ENCODE peak calls at places on chromosome 14, in eight cellular contexts. G is lower leg skin; I is EH; L is stimulated activated CD4-positive, alpha-beta T cell treated with anti-CD3 and anti-CD28 coated beads, TNF-alpha, amount 100 ng/mL, for 24 hours; B is GDM1; C is IMR-90; K is upper lobe of right lung; N is neural progenitor cell. Z is an unnamed sample.

GRCh38 chr14:91230363-91231035 is 14.0 kb downstream of the GPR68 start:
- DNase-seq in G (no peak), I (peak), L (no peak), B (no peak), C (peak), K (no peak), N (no peak), Z (no peak)

GRCh38 chr14:101547107-101547738 is 14.1 kb upstream of the DIO3 start:
- DNase-seq in G (no peak), I (no peak), L (no peak), B (no peak), C (no peak), K (no peak), N (no peak), Z (no peak)

GRCh38 chr14:65258391-65258790 is 154.1 kb upstream of the FUT8 start:
- DNase-seq in G (no peak), I (peak), L (no peak), B (no peak), C (peak), K (no peak), N (no peak), Z (no peak)

GRCh38 chr14:93163570-93163969 is 21.1 kb downstream of the MOAP1 start:
- DNase-seq in G (no peak), I (no peak), L (no peak), B (no peak), C (no peak), K (no peak), N (no peak), Z (no peak)

GRCh38 chr14:24141030-24141880 is at the start of gene EMC9:
- DNase-seq in G (peak), I (peak), L (peak), B (peak), C (peak), K (peak), N (peak), Z (peak)

GRCh38 chr14:69191340-69192111 is at the start of gene EXD2:
- DNase-seq in G (peak), I (peak), L (peak), B (no peak), C (peak), K (peak), N (peak), Z (peak)

GRCh38 chr14:64639340-64639821 is 64.8 kb upstream of the PLEKHG3 start:
- DNase-seq in G (no peak), I (peak), L (no peak), B (no peak), C (peak), K (no peak), N (peak), Z (no peak)

GRCh38 chr14:35050652-35051051 is 4.6 kb downstream of the FAM177A1 start:
- DNase-seq in G (no peak), I (peak), L (no peak), B (peak), C (peak), K (no peak), N (no peak), Z (no peak)

GRCh38 chr14:82757775-82758174 is 1224.1 kb upstream of the SEL1L start:
- DNase-seq in G (no peak), I (no peak), L (no peak), B (no peak), C (no peak), K (no peak), N (no peak), Z (no peak)

GRCh38 chr14:78848234-78848820 is 678.2 kb downstream of the NRXN3 start:
- DNase-seq in G (no peak), I (peak), L (no peak), B (no peak), C (peak), K (no peak), N (peak), Z (no peak)

GRCh38 chr14:96272777-96273471 is 16.9 kb downstream of the BDKRB1 start:
- DNase-seq in G (no peak), I (peak), L (no peak), B (no peak), C (peak), K (no peak), N (no peak), Z (no peak)

GRCh38 chr14:72616811-72617210 is 277.1 kb downstream of the DPF3 start:
- DNase-seq in G (no peak), I (no peak), L (no peak), B (no peak), C (no peak), K (no peak), N (no peak), Z (no peak)

GRCh38 chr14:21072102-21072501 is 2.0 kb downstream of the ARHGEF40 start:
- DNase-seq in G (peak), I (peak), L (no peak), B (peak), C (peak), K (no peak), N (no peak), Z (no peak)

GRCh38 chr14:100234511-100234910 is 4.4 kb upstream of the YY1 start:
- DNase-seq in G (no peak), I (no peak), L (no peak), B (no peak), C (no peak), K (no peak), N (no peak), Z (no peak)

GRCh38 chr14:54818201-54819133 is 84.2 kb downstream of the GCH1 start:
- DNase-seq in G (no peak), I (peak), L (no peak), B (no peak), C (peak), K (no peak), N (peak), Z (no peak)

GRCh38 chr14:72736791-72737559 is 156.9 kb downstream of the DPF3 start:
- DNase-seq in G (no peak), I (peak), L (no peak), B (no peak), C (no peak), K (no peak), N (no peak), Z (no peak)

GRCh38 chr14:101601603-101602465 is 40.5 kb downstream of the DIO3 start:
- DNase-seq in G (peak), I (no peak), L (no peak), B (no peak), C (no peak), K (peak), N (no peak), Z (no peak)

GRCh38 chr14:71918955-71919354 is 13.3 kb upstream of the RGS6 start:
- DNase-seq in G (no peak), I (peak), L (no peak), B (no peak), C (no peak), K (no peak), N (peak), Z (no peak)

GRCh38 chr14:42806909-42807315 is 1200.2 kb downstream of the LRFN5 start:
- DNase-seq in G (no peak), I (no peak), L (no peak), B (no peak), C (peak), K (no peak), N (no peak), Z (no peak)

GRCh38 chr14:58787601-58788000 is 149.8 kb downstream of the DACT1 start:
- DNase-seq in G (no peak), I (no peak), L (no peak), B (no peak), C (no peak), K (no peak), N (no peak), Z (no peak)

GRCh38 chr14:70188608-70189540 is at the start of gene SLC8A3:
- DNase-seq in G (no peak), I (peak), L (no peak), B (no peak), C (peak), K (peak), N (peak), Z (peak)

GRCh38 chr14:33767721-33768457 is 183.0 kb downstream of the EGLN3 start:
- DNase-seq in G (no peak), I (peak), L (no peak), B (no peak), C (no peak), K (no peak), N (no peak), Z (no peak)

GRCh38 chr14:104219731-104220224 is 81.4 kb downstream of the KIF26A start:
- DNase-seq in G (no peak), I (no peak), L (no peak), B (no peak), C (no peak), K (peak), N (no peak), Z (no peak)

GRCh38 chr14:34374998-34375740 is 86.9 kb downstream of the SPTSSA start:
- DNase-seq in G (no peak), I (no peak), L (no peak), B (no peak), C (no peak), K (no peak), N (no peak), Z (no peak)

GRCh38 chr14:72851660-72852059 is 42.2 kb downstream of the DPF3 start:
- DNase-seq in G (no peak), I (no peak), L (no peak), B (no peak), C (no peak), K (no peak), N (no peak), Z (no peak)

GRCh38 chr14:23434488-23435219 is 806 bp downstream of the MYH7 start:
- DNase-seq in G (no peak), I (no peak), L (no peak), B (no peak), C (no peak), K (no peak), N (no peak), Z (no peak)

GRCh38 chr14:104721704-104722431 is 2.2 kb upstream of the ADSS1 start:
- DNase-seq in G (no peak), I (peak), L (no peak), B (no peak), C (peak), K (no peak), N (no peak), Z (no peak)

GRCh38 chr14:51806026-51806590 is 54.3 kb upstream of the GNG2 start:
- DNase-seq in G (no peak), I (no peak), L (no peak), B (no peak), C (no peak), K (no peak), N (no peak), Z (no peak)

GRCh38 chr14:64970776-64971451 is 1.2 kb downstream of the RAB15 start:
- DNase-seq in G (no peak), I (peak), L (no peak), B (no peak), C (peak), K (peak), N (no peak), Z (no peak)

GRCh38 chr14:60051690-60052324 is 39.9 kb upstream of the PCNX4 start:
- DNase-seq in G (no peak), I (peak), L (no peak), B (no peak), C (peak), K (no peak), N (no peak), Z (no peak)

GRCh38 chr14:38867561-38868150 is 235.4 kb downstream of the SEC23A start:
- DNase-seq in G (peak), I (peak), L (peak), B (peak), C (peak), K (peak), N (peak), Z (peak)

GRCh38 chr14:32826404-32827082 is 112.1 kb upstream of the NPAS3 start:
- DNase-seq in G (no peak), I (peak), L (no peak), B (no peak), C (no peak), K (no peak), N (peak), Z (no peak)

GRCh38 chr14:22864979-22865378 is 6.6 kb upstream of the LRP10 start:
- DNase-seq in G (no peak), I (no peak), L (no peak), B (no peak), C (no peak), K (no peak), N (no peak), Z (no peak)

GRCh38 chr14:85380891-85381290 is 149.1 kb upstream of the FLRT2 start:
- DNase-seq in G (no peak), I (no peak), L (no peak), B (no peak), C (no peak), K (no peak), N (peak), Z (no peak)

Z was measured in GM18507.